ENCODE peak calls at places on chromosomes 4 and X, in seven cellular contexts. C is neural crest cell; M is activated CD4-positive, alpha-beta T cell treated with anti-CD3 and anti-CD28 coated beads, Interleukin-2, amount 50 U/mL, for 24 hours; E is non-pigmented ciliary epithelial cell; R is activated naive CD8-positive, alpha-beta T cell treated with anti-CD3 and anti-CD28 coated beads, Interleukin-2, amount 50 U/mL, for 16 hours; I is sciatic nerve; K is A549. O is an unnamed sample.

GRCh38 chr4:140691369-140691768 is 64.8 kb downstream of the TBC1D9 start:
- DNase-seq in C (no peak), M (no peak), E (no peak), R (no peak), I (no peak), K (peak), O (no peak)

GRCh38 chr4:159410076-159410777 is 307.3 kb downstream of the RAPGEF2 start:
- DNase-seq in C (no peak), M (no peak), E (no peak), R (no peak), I (no peak), K (no peak), O (no peak)

GRCh38 chr4:91826186-91826585 is 477.6 kb upstream of the GRID2 start:
- DNase-seq in C (no peak), M (no peak), E (no peak), R (no peak), I (no peak), K (no peak), O (no peak)

GRCh38 chr4:77817304-77818076 is 1.7 kb downstream of the CNOT6L start:
- DNase-seq in C (no peak), M (no peak), E (no peak), R (no peak), I (no peak), K (no peak), O (no peak)

GRCh38 chr4:186037692-186038658 is 31.0 kb upstream of the TLR3 start:
- DNase-seq in C (peak), M (no peak), E (peak), R (no peak), I (no peak), K (peak), O (peak)

GRCh38 chr4:127141857-127142256 is 490.9 kb upstream of the INTU start:
- DNase-seq in C (no peak), M (no peak), E (no peak), R (no peak), I (no peak), K (no peak), O (no peak)

GRCh38 chr4:105551968-105552746 is at the start of gene ARHGEF38:
- DNase-seq in C (no peak), M (no peak), E (no peak), R (no peak), I (no peak), K (peak), O (no peak)

GRCh38 chr4:71133491-71133890 is 140.0 kb downstream of the DCK start:
- DNase-seq in C (no peak), M (no peak), E (no peak), R (no peak), I (no peak), K (no peak), O (no peak)

GRCh38 chr4:108166441-108167315 is 2.1 kb downstream of the LEF1 start:
- DNase-seq in C (peak), M (peak), E (no peak), R (no peak), I (no peak), K (no peak), O (no peak)

GRCh38 chrX:1537031-1537715 is at the start of gene P2RY8:
- DNase-seq in C (no peak), M (peak), E (no peak), R (peak), I (peak), K (peak), O (peak)

GRCh38 chrX:139158256-139158655 is 372.3 kb upstream of the F9 start:
- DNase-seq in C (no peak), M (no peak), E (no peak), R (no peak), I (no peak), K (no peak), O (no peak)

GRCh38 chr4:1686440-1687036 is 2.4 kb upstream of the FAM53A start:
- DNase-seq in C (no peak), M (no peak), E (no peak), R (no peak), I (no peak), K (no peak), O (no peak)

GRCh38 chr4:152996672-152997071 is 60.5 kb downstream of the FHDC1 start:
- DNase-seq in C (no peak), M (no peak), E (no peak), R (no peak), I (no peak), K (no peak), O (no peak)

GRCh38 chr4:143337600-143338287 is 1.1 kb downstream of the GAB1 start:
- DNase-seq in C (peak), M (no peak), E (no peak), R (no peak), I (peak), K (peak), O (no peak)

GRCh38 chr4:25913056-25913850 is 767 bp upstream of the SMIM20 start:
- DNase-seq in C (peak), M (no peak), E (no peak), R (no peak), I (peak), K (no peak), O (no peak)

GRCh38 chr4:138835833-138836521 is 179.6 kb upstream of the NOCT start:
- DNase-seq in C (no peak), M (no peak), E (peak), R (no peak), I (no peak), K (peak), O (no peak)

GRCh38 chr4:8071741-8072140 is 86.9 kb downstream of the ABLIM2 start:
- DNase-seq in C (no peak), M (no peak), E (no peak), R (no peak), I (no peak), K (no peak), O (no peak)

GRCh38 chrX:155864655-155865054 is 16.5 kb upstream of the VAMP7 start:
- DNase-seq in C (no peak), M (no peak), E (no peak), R (no peak), I (no peak), K (peak), O (no peak)

GRCh38 chr4:95256108-95256835 is 292.5 kb downstream of the UNC5C start:
- DNase-seq in C (no peak), M (no peak), E (no peak), R (no peak), I (no peak), K (no peak), O (no peak)

GRCh38 chr4:184007891-184008290 is 102.8 kb downstream of the STOX2 start:
- DNase-seq in C (no peak), M (no peak), E (no peak), R (no peak), I (no peak), K (no peak), O (no peak)

GRCh38 chr4:76087007-76087769 is 12.7 kb downstream of the ART3 start:
- DNase-seq in C (peak), M (no peak), E (no peak), R (no peak), I (peak), K (peak), O (peak)

GRCh38 chrX:67720344-67720743 is 176.5 kb downstream of the AR start:
- DNase-seq in C (no peak), M (no peak), E (no peak), R (no peak), I (no peak), K (no peak), O (peak)

GRCh38 chr4:185134176-185134869 is 8.7 kb upstream of the SLC25A4 start:
- DNase-seq in C (no peak), M (no peak), E (no peak), R (no peak), I (no peak), K (peak), O (no peak)

GRCh38 chrX:24355095-24355494 is 5.3 kb upstream of the SUPT20HL1 start:
- DNase-seq in C (no peak), M (no peak), E (no peak), R (no peak), I (no peak), K (no peak), O (no peak)

GRCh38 chrX:131816551-131817136 is 206.5 kb upstream of the STK26 start:
- DNase-seq in C (no peak), M (no peak), E (no peak), R (peak), I (peak), K (peak), O (no peak)

GRCh38 chr4:153710681-153711080 is 26.6 kb downstream of the TLR2 start:
- DNase-seq in C (no peak), M (no peak), E (no peak), R (no peak), I (no peak), K (no peak), O (no peak)

GRCh38 chr4:139740531-139741041 is 75.0 kb downstream of the MGST2 start:
- DNase-seq in C (no peak), M (no peak), E (peak), R (no peak), I (peak), K (peak), O (peak)

GRCh38 chr4:41438564-41438963 is 99.4 kb upstream of the LIMCH1 start:
- DNase-seq in C (no peak), M (no peak), E (no peak), R (no peak), I (no peak), K (peak), O (no peak)